ENCODE peak calls at places on chromosomes 2 and 18, in four cellular contexts. A, G, C and D are unnamed samples.

GRCh38 chr2:234544659-234545611 is 48.1 kb upstream of the ARL4C start:
- DNase-seq in A (peak), G (peak), C (peak), D (peak)

GRCh38 chr2:239589855-239590254 is 189.0 kb upstream of the HDAC4 start:
- DNase-seq in A (no peak), G (no peak), C (no peak), D (no peak)

GRCh38 chr2:182655750-182656149 is 60.3 kb upstream of the DNAJC10 start:
- DNase-seq in A (no peak), G (no peak), C (no peak), D (no peak)

GRCh38 chr2:23859983-23860382 is 66.9 kb downstream of the ATAD2B start:
- DNase-seq in A (no peak), G (no peak), C (no peak), D (peak)

GRCh38 chr2:16832910-16833309 is 167.3 kb upstream of the CYRIA start:
- DNase-seq in A (no peak), G (no peak), C (no peak), D (no peak)

GRCh38 chr2:226031078-226031937 is 631.8 kb downstream of the NYAP2 start:
- DNase-seq in A (peak), G (peak), C (peak), D (peak)

GRCh38 chr2:85604568-85605339 is 2.3 kb upstream of the TMEM150A start:
- DNase-seq in A (no peak), G (no peak), C (no peak), D (no peak)

GRCh38 chr2:234967874-234968208 is 16.0 kb downstream of the SH3BP4 start:
- DNase-seq in A (no peak), G (no peak), C (no peak), D (no peak)

GRCh38 chr2:15892575-15892974 is 47.8 kb upstream of the MYCN start:
- DNase-seq in A (no peak), G (no peak), C (no peak), D (no peak)

GRCh38 chr2:190545082-190545481 is 10.6 kb upstream of the NEMP2 start:
- DNase-seq in A (no peak), G (no peak), C (no peak), D (no peak)

GRCh38 chr2:61238221-61238620 is 76.2 kb downstream of the C2orf74 start:
- DNase-seq in A (no peak), G (no peak), C (no peak), D (no peak)

GRCh38 chr2:66466435-66466834 is 31.5 kb downstream of the MEIS1 start:
- DNase-seq in A (no peak), G (no peak), C (no peak), D (no peak)
- H3K27ac ChIP-seq in A (no peak), G (no peak), C (no peak), D (no peak)

DNA sequence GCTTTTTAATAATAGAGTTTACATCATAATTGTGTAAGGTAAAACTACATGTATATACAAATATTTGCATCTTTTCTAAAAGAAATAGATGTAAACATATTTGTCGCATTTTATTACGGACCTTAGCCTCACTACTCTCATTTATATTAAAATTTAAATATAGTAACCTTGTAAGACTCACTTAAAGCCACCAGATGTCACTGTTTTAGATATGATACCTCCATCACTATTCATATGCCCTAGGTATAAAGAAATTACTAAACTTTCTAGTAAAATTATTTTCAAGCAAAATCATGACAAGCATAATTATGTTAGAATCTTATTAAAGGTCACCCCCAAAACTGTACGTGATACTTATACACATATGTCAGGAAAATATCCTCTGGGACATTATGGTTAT is 674.3 kb upstream of the REG3G start:
- DNase-seq in A (peak), G (peak), C (no peak), D (no peak)
- TF ChIP-seq CTCF in A (peak), G (peak), C (no peak), D (no peak)

GRCh38 chr2:51225377-51225776 is 193.4 kb upstream of the NRXN1 start:
- DNase-seq in A (no peak), G (no peak), C (no peak), D (no peak)

GRCh38 chr2:51232026-51232425 is 200.1 kb upstream of the NRXN1 start:
- DNase-seq in A (no peak), G (no peak), C (no peak), D (no peak)

DNA sequence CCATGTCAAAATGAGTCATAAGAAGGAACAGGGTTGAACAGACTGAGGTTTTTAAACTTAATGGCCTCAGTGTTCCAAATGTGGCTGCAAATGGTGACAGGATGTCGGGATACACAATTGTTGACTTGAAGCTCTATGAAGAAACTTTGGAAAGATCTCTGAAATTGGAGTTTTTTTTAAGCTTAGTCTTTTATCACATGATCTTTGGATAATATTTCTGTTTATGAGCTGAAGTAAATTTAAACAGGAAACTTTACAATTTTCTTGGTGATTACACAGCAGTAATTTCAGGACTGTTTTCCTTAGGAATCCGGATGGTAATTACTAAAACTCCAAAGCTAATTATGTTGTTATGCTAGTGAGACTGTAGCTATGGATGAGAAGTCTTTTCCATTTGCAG is 199.1 kb upstream of the NRXN1 start:
- DNase-seq in A (no peak), G (no peak), C (no peak), D (no peak)
- H3K4me3 ChIP-seq in A (no peak), G (no peak), C (no peak), D (no peak)

GRCh38 chr2:162215162-162215561 is 28.1 kb downstream of the FAP start:
- DNase-seq in A (no peak), G (no peak), C (no peak), D (no peak)
- H3K27ac ChIP-seq in A (no peak), G (no peak), C (no peak), D (no peak)

DNA sequence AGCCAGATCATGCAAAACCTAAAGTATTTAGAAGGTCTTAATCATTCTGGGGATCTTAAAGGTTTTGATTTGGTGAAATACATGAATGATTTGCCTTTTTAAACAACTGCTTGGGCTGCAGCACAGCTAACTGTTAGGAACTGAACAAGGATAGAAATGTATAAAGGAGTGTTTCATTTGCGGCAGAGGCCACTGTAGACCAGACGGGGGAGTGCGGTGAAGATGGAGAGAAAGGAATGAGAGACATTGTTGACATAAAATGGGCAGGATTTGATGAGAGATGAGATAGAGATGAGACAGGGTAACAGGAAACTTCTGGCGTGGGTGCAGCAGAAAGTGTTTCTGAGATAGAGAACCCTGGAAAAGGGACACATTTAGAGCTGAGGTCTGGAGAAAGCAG is 308.1 kb downstream of the TMX3 start:
- DNase-seq in A (peak), G (no peak), C (peak), D (no peak)
- TF ChIP-seq CTCF in A (peak), G (no peak), C (no peak), D (peak)

DNA sequence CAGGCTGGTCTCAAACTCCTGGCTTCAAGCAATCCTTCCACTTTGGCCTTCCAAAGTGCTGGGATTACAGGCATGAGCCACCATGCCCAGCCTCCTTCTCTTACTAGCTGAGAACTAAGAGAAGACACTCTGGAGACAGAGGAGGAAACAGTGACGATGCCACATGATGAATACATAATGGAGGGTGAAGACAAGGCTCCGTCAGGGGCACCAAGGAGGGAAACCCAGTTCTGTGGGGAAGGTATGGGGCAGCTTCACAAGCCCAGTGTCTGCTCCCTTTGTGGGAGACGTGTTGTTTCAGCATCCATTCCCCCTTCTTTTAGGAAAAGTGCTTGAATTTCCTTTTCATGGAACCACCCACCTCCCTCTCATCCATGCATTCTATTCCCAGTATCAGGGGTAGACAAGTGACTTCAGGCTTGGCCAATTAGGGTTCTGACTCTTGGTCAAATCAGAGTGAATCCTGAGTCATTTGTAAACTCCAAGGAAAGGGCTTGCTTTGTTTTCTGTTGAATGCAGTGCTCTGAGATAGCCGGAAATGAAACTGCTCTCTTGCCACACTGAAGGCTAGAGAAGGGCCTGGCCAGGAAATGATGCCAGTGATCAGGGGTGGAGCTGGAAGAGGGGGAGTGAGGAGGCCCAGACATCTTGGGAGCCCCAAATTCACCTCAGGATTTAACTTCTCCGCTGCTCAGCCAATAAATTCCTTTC is 23.7 kb downstream of the TMEM127 start:
- DNase-seq in A (peak), G (no peak), C (peak), D (peak)
- H3K4me3 ChIP-seq in A (no peak), G (no peak), C (no peak), D (no peak)

GRCh38 chr2:65299246-65299645 is 71.6 kb downstream of the ACTR2 start:
- DNase-seq in A (peak), G (no peak), C (peak), D (peak)
- H3K27ac ChIP-seq in A (peak), G (no peak), C (no peak), D (peak)

GRCh38 chr2:218991674-218992168 is 1.5 kb downstream of the CRYBA2 start:
- DNase-seq in A (peak), G (peak), C (peak), D (no peak)

GRCh38 chr2:218995561-218995960 is 2.3 kb upstream of the CRYBA2 start:
- DNase-seq in A (no peak), G (no peak), C (no peak), D (no peak)

GRCh38 chr2:218992196-218992595 is 1.0 kb downstream of the CRYBA2 start:
- DNase-seq in A (no peak), G (no peak), C (no peak), D (no peak)

GRCh38 chr2:218992703-218993344 is 398 bp downstream of the CRYBA2 start:
- DNase-seq in A (peak), G (peak), C (no peak), D (no peak)

GRCh38 chr2:218993345-218994315 is at the start of gene CRYBA2:
- DNase-seq in A (peak), G (peak), C (no peak), D (no peak)
- TF ChIP-seq CTCF in A (peak), G (no peak), C (no peak), D (peak)

DNA sequence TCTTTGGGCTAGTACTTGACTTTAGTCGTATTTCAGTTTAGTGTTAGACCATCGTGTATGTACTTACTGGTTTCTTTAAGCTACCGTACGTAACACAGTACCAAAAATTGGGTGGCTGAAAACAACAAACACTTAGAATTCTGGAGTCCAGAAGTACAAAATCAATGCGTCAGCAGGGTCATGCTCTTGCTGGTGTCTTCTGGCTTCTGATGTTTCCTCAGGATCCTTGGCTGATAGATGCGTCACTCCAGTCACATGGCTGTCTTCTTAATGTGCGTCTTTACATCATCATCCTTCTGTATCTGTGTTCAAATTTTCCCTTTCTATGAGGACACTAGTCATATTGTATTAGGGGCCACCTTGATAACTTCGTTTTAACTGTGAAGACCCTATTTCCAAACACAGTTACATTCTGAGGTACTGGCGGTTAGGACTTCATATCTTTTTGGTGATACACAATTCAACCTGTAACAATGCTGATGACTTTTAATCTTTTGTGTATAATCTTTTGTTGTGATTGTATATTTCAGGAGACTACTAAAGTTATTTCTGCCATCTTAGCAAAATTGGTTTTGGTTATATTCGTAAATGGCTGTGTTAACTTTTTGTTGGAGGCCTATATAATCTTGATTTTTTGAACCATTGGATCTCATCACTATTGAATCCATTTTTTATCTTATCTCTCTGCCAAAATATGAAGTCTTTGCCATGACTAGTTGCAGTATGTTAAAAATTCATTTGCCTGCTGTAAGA is 25.4 kb downstream of the ACTR3 start:
- DNase-seq in A (no peak), G (no peak), C (no peak), D (no peak)
- H3K4me3 ChIP-seq in A (no peak), G (no peak), C (no peak), D (no peak)

DNA sequence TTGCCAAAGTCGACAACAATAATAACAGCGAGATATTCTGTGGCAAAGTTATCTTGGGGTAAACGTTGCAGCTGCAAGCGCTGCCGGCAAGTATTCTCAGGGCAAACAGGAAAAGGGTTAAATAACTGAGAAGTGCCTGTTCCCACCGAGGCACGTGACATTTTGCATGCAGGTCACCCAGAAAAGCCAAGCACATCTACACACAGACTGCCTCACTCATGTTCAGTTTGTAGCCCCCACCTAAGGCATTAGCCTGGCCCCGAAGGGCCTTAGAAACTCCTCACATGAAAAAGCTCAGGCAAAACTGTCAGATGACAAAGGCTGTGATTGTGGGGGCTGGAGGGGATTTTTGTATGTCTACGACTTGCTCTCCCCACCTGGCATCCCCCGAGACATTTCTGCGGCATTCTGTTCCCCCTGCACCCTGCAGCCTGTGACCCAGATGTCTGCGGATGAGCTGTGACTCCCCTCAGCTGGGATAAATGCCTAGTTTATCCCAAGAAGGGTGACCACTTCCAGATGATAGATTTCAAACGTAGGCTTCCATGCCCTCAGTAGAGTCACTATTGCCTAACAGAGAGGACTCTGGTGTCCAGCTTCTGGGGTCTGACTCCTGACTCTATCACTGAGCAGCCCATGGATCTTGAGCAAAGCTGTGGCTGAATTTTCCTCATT is 215.2 kb upstream of the SIX2 start:
- DNase-seq in A (no peak), G (no peak), C (no peak), D (no peak)
- H3K27ac ChIP-seq in A (no peak), G (no peak), C (no peak), D (no peak)